ENCODE peak calls at places on chromosomes 12 and 14, in nine cellular contexts. X, W, V, O, R, L, J, G and Z are unnamed samples.

GRCh38 chr12:102953221-102953620 is 4.3 kb upstream of the ASCL1 start:
- DNase-seq in V (no peak), G (no peak), L (no peak), O (no peak), W (no peak), R (no peak), J (no peak), X (no peak), Z (no peak)

GRCh38 chr12:115208098-115208497 is 524.1 kb upstream of the TBX3 start:
- DNase-seq in X (no peak), G (no peak), J (no peak), L (no peak), R (no peak), W (no peak), V (peak; percentile 77), O (no peak), Z (no peak)

GRCh38 chr14:64266206-64266605 is 28.0 kb downstream of the ESR2 start:
- DNase-seq in R (peak; percentile 69), X (no peak), G (no peak), L (no peak), O (no peak), W (no peak), J (no peak), V (no peak), Z (no peak)

GRCh38 chr14:49879683-49880204 is 13.1 kb upstream of the ARF6 start:
- DNase-seq in X (no peak), J (peak; percentile 63), V (peak; percentile 86), R (peak; percentile 58), O (no peak), W (peak; percentile 38), L (peak; percentile 89), G (peak; percentile 45), Z (no peak)

GRCh38 chr12:53982616-53983579 is 2.0 kb upstream of the HOXC10 start:
- DNase-seq in L (no peak), G (no peak), O (no peak), R (no peak), J (no peak), X (no peak), W (no peak), V (no peak), Z (no peak)

GRCh38 chr12:28710882-28711281 is 438.2 kb upstream of the FAR2 start:
- DNase-seq in O (no peak), W (no peak), L (no peak), G (no peak), V (no peak), X (no peak), J (no peak), R (peak; percentile 78), Z (no peak)

GRCh38 chr14:102565331-102565887 is 27.0 kb upstream of the RCOR1 start:
- DNase-seq in O (no peak), W (no peak), L (no peak), V (no peak), G (no peak), X (no peak), J (no peak), R (no peak), Z (no peak)

GRCh38 chr12:110079477-110080400 is 31.4 kb upstream of the C12orf76 start:
- DNase-seq in G (peak; percentile 17), X (no peak), J (no peak), W (no peak), V (no peak), L (peak; percentile 67), R (no peak), O (peak; percentile 64), Z (peak; percentile 75)

GRCh38 chr12:58639323-58639934 is 280.9 kb downstream of the LRIG3 start:
- DNase-seq in O (no peak), J (no peak), R (peak; percentile 72), L (no peak), X (no peak), G (no peak), V (no peak), W (no peak), Z (no peak)

GRCh38 chr14:67457782-67458181 is 30.7 kb downstream of the TMEM229B start:
- DNase-seq in X (no peak), J (peak; percentile 84), L (no peak), O (no peak), G (peak; percentile 89), W (peak; percentile 74), R (no peak), V (peak; percentile 90), Z (no peak)

GRCh38 chr12:53743277-53744129 is 8.3 kb downstream of the CISTR start:
- DNase-seq in X (no peak), G (no peak), O (peak; percentile 64), W (peak; percentile 51), R (peak; percentile 52), L (peak; percentile 60), J (peak; percentile 84), V (peak; percentile 94), Z (no peak)

GRCh38 chr14:74459289-74459946 is 33.4 kb upstream of the SYNDIG1L start:
- DNase-seq in R (peak; percentile 51), V (peak; percentile 93), X (no peak), L (peak; percentile 48), W (no peak), O (no peak), J (peak; percentile 71), G (peak; percentile 24), Z (no peak)

DNA sequence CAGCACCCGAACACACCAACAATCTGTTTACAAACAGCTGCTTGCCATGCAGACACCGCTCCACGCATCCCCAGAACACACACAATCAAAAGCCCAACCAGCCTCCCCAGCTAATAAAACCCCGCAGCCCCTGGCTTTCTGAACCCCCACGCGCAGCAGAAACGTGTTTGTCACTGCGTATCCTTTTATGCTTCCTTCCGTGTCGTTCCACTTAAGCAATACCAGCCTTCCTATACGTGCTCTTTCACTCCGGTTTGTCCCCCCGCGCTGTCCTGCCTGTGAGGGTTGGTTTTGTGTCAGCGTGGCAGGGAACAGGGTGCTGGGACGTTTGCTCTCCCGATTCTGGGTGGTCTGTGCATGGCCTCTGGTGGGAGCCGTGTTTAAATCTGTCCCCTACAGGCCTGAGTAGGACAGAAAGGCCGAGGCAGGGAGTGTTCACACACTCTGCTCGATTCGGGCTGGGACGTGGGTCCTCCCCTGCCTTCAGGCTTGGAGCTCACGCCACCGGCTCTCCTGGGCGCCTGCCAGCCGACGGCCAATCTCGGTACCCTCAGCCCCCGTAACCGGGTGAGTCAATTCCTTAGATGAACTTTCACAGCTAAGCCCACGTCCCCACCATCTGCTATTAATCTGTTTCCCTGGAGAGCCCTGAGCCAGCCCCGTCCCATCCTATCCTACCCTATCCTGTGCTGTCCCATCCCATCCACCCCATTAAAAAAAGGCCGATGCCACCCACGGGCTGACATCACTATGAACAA is 60.0 kb downstream of the NOC4L start:
- DNase-seq in L (no peak), G (no peak), W (no peak), J (no peak), R (no peak), O (no peak), V (no peak), X (no peak), Z (no peak)
- H3K27ac ChIP-seq in L (no peak overlapping the region), G (no peak overlapping the region), W (no peak overlapping the region), J (no peak overlapping the region), R (no peak overlapping the region), O (no peak overlapping the region), V (no peak overlapping the region), X (no peak overlapping the region), Z (no peak overlapping the region)

DNA sequence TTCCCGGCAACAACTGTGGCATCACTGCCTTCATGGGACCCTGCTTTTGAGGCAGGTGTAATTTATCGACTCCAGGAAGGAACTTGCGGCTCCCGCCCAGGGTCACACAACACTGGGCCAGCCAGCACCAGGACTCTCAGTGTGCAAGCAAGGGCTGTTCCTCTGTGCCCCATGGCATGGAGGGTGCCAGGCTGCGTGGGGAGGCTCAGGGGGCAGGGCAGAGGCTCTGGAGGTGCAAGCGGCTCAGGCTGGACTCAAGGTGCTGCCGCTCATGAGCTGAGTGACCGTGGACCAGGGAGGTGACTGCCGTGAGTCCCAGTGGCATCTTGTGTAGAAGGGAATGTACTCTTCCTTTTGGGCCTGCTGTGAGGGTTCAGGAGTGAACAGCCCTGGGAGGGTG is 57.6 kb downstream of the SLC24A4 start:
- DNase-seq in V (no peak), W (no peak), L (no peak), J (no peak), X (no peak), R (no peak), O (no peak), G (no peak), Z (no peak)
- H3K9me3 ChIP-seq in V (no peaks in the 10 kb centered on the region), W (no peaks in the 10 kb centered on the region), L (no peaks in the 10 kb centered on the region), J (no peaks in the 10 kb centered on the region), X (no peaks in the 10 kb centered on the region), R (no peaks in the 10 kb centered on the region), O (no peaks in the 10 kb centered on the region), G (no peaks in the 10 kb centered on the region), Z (no peaks in the 10 kb centered on the region)

GRCh38 chr14:73289729-73290128 is 52.4 kb downstream of the PAPLN start:
- DNase-seq in R (no peak), J (no peak), G (no peak), V (no peak), W (no peak), O (no peak), X (no peak), L (no peak), Z (no peak)

GRCh38 chr14:73293782-73294781 is 56.8 kb downstream of the PAPLN start:
- DNase-seq in J (no peak), R (no peak), G (no peak), X (no peak), O (no peak), W (no peak), L (no peak), V (no peak), Z (no peak)

GRCh38 chr14:73290279-73290678 is 53.0 kb downstream of the PAPLN start:
- DNase-seq in V (no peak), W (no peak), O (no peak), R (peak; percentile 28), L (no peak), G (no peak), X (no peak), J (no peak), Z (no peak)

GRCh38 chr14:73289308-73289707 is 52.0 kb downstream of the PAPLN start:
- DNase-seq in X (no peak), L (no peak), W (no peak), V (no peak), O (no peak), J (no peak), R (no peak), G (no peak), Z (no peak)

DNA sequence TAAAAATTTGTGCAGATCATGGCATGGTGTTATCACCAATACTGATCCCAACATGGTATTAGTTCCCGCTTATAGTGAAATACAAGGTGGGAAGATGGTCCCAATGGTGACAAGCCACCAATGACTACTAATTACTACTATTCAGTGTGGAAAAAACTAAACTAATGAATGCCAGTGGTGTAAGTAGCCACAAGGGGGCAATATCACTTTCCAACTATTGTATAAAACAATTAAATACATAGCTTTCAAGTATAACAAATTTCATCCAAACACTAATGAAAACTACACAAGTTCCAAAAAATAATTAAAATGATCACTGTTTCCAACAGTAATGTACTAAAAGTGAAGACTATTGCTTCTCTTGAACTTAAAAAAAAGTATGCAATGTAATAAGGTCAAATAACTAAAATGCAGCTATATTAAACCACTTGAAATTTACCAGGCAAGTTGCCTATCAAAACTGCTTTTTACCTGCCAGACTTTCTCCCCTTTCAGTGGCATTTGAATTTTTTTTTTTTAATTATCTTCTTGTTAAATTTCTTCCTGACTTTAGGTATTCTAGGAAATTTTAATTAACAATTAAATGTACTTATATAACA is 58.0 kb downstream of the PAPLN start:
- DNase-seq in X (no peak), J (peak; percentile 65), V (no peak), G (no peak), W (no peak), R (peak; percentile 65), L (peak; percentile 44), O (no peak), Z (no peak)
- TF ChIP-seq CTCF in X (peak; percentile 72), J (peak; percentile 90), V (peak; percentile 88), G (peak; percentile 67), W (peak; percentile 61), R (peak; percentile 71), L (peak; percentile 82), O (peak; percentile 53), Z (peak; percentile 51)

GRCh38 chr14:93965968-93966474 is 10.3 kb downstream of the ASB2 start:
- DNase-seq in O (no peak), G (peak; percentile 59), W (no peak), X (no peak), L (no peak), V (no peak), R (no peak), J (no peak), Z (no peak)
- H3K27ac ChIP-seq in O (peak overlapping the region; percentile 32), G (peak overlapping the region; percentile 97), W (no peak overlapping the region), X (peak overlapping the region; percentile 76), L (peak overlapping the region; percentile 78), V (no peak overlapping the region), R (peak overlapping the region; percentile 54), J (no peak overlapping the region), Z (peak overlapping the region; percentile 95)